ENCODE peak calls at places on chromosome 5, in nine cellular contexts. W is AG04450; S is CD8-positive, alpha-beta T cell; U is fibroblast of pulmonary artery; M is psoas muscle; J is neural progenitor cell; Z is WERI-Rb-1; Y is HCT116; V is lung. L is an unnamed sample.

GRCh38 chr5:9431496-9432258 is 114.2 kb downstream of the SEMA5A start:
- DNase-seq in W (no peak), S (no peak), U (peak), M (no peak), J (peak), Z (no peak), Y (no peak), V (no peak), L (no peak)

GRCh38 chr5:74257645-74258328 is 382.7 kb downstream of the ENC1 start:
- DNase-seq in W (no peak), S (no peak), U (peak), M (peak), J (no peak), Z (no peak), Y (no peak), V (peak), L (no peak)

GRCh38 chr5:142053434-142054253 is 40.8 kb upstream of the GNPDA1 start:
- DNase-seq in W (no peak), S (no peak), U (peak), M (no peak), J (no peak), Z (no peak), Y (peak), V (peak), L (no peak)

GRCh38 chr5:118700510-118700909 is 287.8 kb downstream of the DTWD2 start:
- DNase-seq in W (no peak), S (no peak), U (no peak), M (no peak), J (no peak), Z (no peak), Y (no peak), V (no peak), L (no peak)

GRCh38 chr5:151592855-151593408 is 1.8 kb upstream of the FAT2 start:
- DNase-seq in W (no peak), S (no peak), U (no peak), M (no peak), J (no peak), Z (no peak), Y (no peak), V (no peak), L (no peak)

GRCh38 chr5:145943674-145944121 is 7.3 kb downstream of the SH3RF2 start:
- DNase-seq in W (no peak), S (no peak), U (peak), M (no peak), J (no peak), Z (no peak), Y (peak), V (peak), L (no peak)

GRCh38 chr5:95261369-95262175 is 23.3 kb downstream of the MCTP1 start:
- DNase-seq in W (no peak), S (no peak), U (peak), M (no peak), J (no peak), Z (peak), Y (no peak), V (no peak), L (no peak)

GRCh38 chr5:78274540-78275197 is 19.8 kb downstream of the AP3B1 start:
- DNase-seq in W (no peak), S (no peak), U (no peak), M (no peak), J (no peak), Z (no peak), Y (no peak), V (no peak), L (no peak)

GRCh38 chr5:68289576-68289975 is 74.0 kb downstream of the PIK3R1 start:
- DNase-seq in W (no peak), S (no peak), U (no peak), M (no peak), J (no peak), Z (no peak), Y (no peak), V (no peak), L (no peak)

GRCh38 chr5:88551724-88552345 is 283.2 kb upstream of the TMEM161B start:
- DNase-seq in W (no peak), S (no peak), U (no peak), M (no peak), J (peak), Z (no peak), Y (no peak), V (no peak), L (no peak)

GRCh38 chr5:142385194-142385593 is 60.4 kb upstream of the SPRY4 start:
- DNase-seq in W (peak), S (no peak), U (peak), M (no peak), J (no peak), Z (no peak), Y (no peak), V (no peak), L (no peak)

GRCh38 chr5:135048286-135048685 is 14.3 kb upstream of the PITX1 start:
- DNase-seq in W (no peak), S (no peak), U (no peak), M (no peak), J (peak), Z (no peak), Y (no peak), V (no peak), L (no peak)

GRCh38 chr5:51902512-51902911 is 519.3 kb downstream of the ISL1 start:
- DNase-seq in W (no peak), S (no peak), U (no peak), M (no peak), J (no peak), Z (no peak), Y (no peak), V (no peak), L (no peak)

GRCh38 chr5:55294935-55295334 is 12.6 kb downstream of the DHX29 start:
- DNase-seq in W (no peak), S (no peak), U (no peak), M (no peak), J (no peak), Z (no peak), Y (no peak), V (no peak), L (no peak)

GRCh38 chr5:114411380-114411931 is 49.6 kb downstream of the KCNN2 start:
- DNase-seq in W (no peak), S (no peak), U (no peak), M (no peak), J (no peak), Z (no peak), Y (no peak), V (no peak), L (no peak)

GRCh38 chr5:94745786-94746730 is 127.6 kb downstream of the SLF1 start:
- DNase-seq in W (no peak), S (no peak), U (peak), M (no peak), J (no peak), Z (no peak), Y (no peak), V (no peak), L (peak)

GRCh38 chr5:167261309-167262100 is 1029.9 kb upstream of the WWC1 start:
- DNase-seq in W (no peak), S (no peak), U (peak), M (no peak), J (peak), Z (peak), Y (no peak), V (no peak), L (no peak)

GRCh38 chr5:159469496-159470370 is 139.4 kb upstream of the IL12B start:
- DNase-seq in W (no peak), S (no peak), U (no peak), M (no peak), J (peak), Z (peak), Y (no peak), V (no peak), L (no peak)

GRCh38 chr5:9401786-9402472 is 143.9 kb downstream of the SEMA5A start:
- DNase-seq in W (no peak), S (no peak), U (peak), M (no peak), J (no peak), Z (no peak), Y (no peak), V (no peak), L (no peak)

GRCh38 chr5:45521067-45521466 is 175.1 kb downstream of the HCN1 start:
- DNase-seq in W (no peak), S (no peak), U (peak), M (no peak), J (peak), Z (peak), Y (peak), V (no peak), L (no peak)

GRCh38 chr5:157388148-157388547 is 71.9 kb upstream of the NIPAL4 start:
- DNase-seq in W (no peak), S (no peak), U (no peak), M (no peak), J (no peak), Z (no peak), Y (no peak), V (no peak), L (no peak)

GRCh38 chr5:128905225-128906110 is 59.8 kb upstream of the SLC27A6 start:
- DNase-seq in W (peak), S (peak), U (peak), M (no peak), J (peak), Z (peak), Y (peak), V (no peak), L (peak)

GRCh38 chr5:35332551-35332950 is 102.3 kb upstream of the PRLR start:
- DNase-seq in W (no peak), S (no peak), U (no peak), M (no peak), J (no peak), Z (no peak), Y (no peak), V (no peak), L (no peak)

GRCh38 chr5:10635257-10635860 is 71.5 kb downstream of the ANKRD33B start:
- DNase-seq in W (no peak), S (peak), U (peak), M (no peak), J (no peak), Z (no peak), Y (peak), V (no peak), L (no peak)

GRCh38 chr5:74161171-74161570 is 479.4 kb downstream of the ENC1 start:
- DNase-seq in W (no peak), S (no peak), U (no peak), M (no peak), J (no peak), Z (no peak), Y (no peak), V (no peak), L (no peak)

GRCh38 chr5:138033916-138034315 is 1.0 kb upstream of the FAM13B start:
- DNase-seq in W (no peak), S (no peak), U (peak), M (no peak), J (no peak), Z (no peak), Y (no peak), V (no peak), L (no peak)

GRCh38 chr5:67315082-67315801 is 118.6 kb upstream of the CD180 start:
- DNase-seq in W (no peak), S (no peak), U (peak), M (no peak), J (peak), Z (no peak), Y (no peak), V (no peak), L (peak)

GRCh38 chr5:67306997-67307580 is 110.5 kb upstream of the CD180 start:
- DNase-seq in W (no peak), S (no peak), U (no peak), M (no peak), J (peak), Z (no peak), Y (no peak), V (no peak), L (no peak)

GRCh38 chr5:170747357-170747756 is 36.2 kb upstream of the GABRP start:
- DNase-seq in W (no peak), S (no peak), U (no peak), M (no peak), J (no peak), Z (no peak), Y (no peak), V (no peak), L (no peak)

GRCh38 chr5:10555134-10555733 is 8.6 kb upstream of the ANKRD33B start:
- DNase-seq in W (peak), S (no peak), U (peak), M (no peak), J (no peak), Z (no peak), Y (no peak), V (no peak), L (no peak)

GRCh38 chr5:3004361-3005080 is 253.0 kb upstream of the IRX2 start:
- DNase-seq in W (no peak), S (no peak), U (no peak), M (no peak), J (no peak), Z (no peak), Y (no peak), V (no peak), L (no peak)

GRCh38 chr5:130386155-130386554 is 481.9 kb downstream of the CHSY3 start:
- DNase-seq in W (no peak), S (no peak), U (peak), M (no peak), J (no peak), Z (no peak), Y (no peak), V (no peak), L (no peak)

GRCh38 chr5:61333351-61334223 is 1.5 kb downstream of the ZSWIM6 start:
- DNase-seq in W (no peak), S (peak), U (peak), M (peak), J (peak), Z (no peak), Y (no peak), V (peak), L (no peak)

GRCh38 chr5:90645024-90645610 is 86.5 kb downstream of the ADGRV1 start:
- DNase-seq in W (no peak), S (no peak), U (no peak), M (no peak), J (no peak), Z (no peak), Y (peak), V (no peak), L (no peak)

GRCh38 chr5:128536229-128536860 is 1.7 kb downstream of the FBN2 start:
- DNase-seq in W (no peak), S (no peak), U (peak), M (no peak), J (peak), Z (no peak), Y (no peak), V (no peak), L (no peak)

GRCh38 chr5:10622810-10623209 is 58.9 kb downstream of the ANKRD33B start:
- DNase-seq in W (no peak), S (no peak), U (no peak), M (no peak), J (no peak), Z (no peak), Y (no peak), V (no peak), L (no peak)

GRCh38 chr5:102798103-102798502 is 43.0 kb downstream of the PAM start:
- DNase-seq in W (no peak), S (no peak), U (no peak), M (no peak), J (no peak), Z (no peak), Y (no peak), V (no peak), L (no peak)

GRCh38 chr5:102795546-102795945 is 40.4 kb downstream of the PAM start:
- DNase-seq in W (no peak), S (no peak), U (no peak), M (no peak), J (no peak), Z (no peak), Y (no peak), V (no peak), L (no peak)

GRCh38 chr5:102797485-102797884 is 42.4 kb downstream of the PAM start:
- DNase-seq in W (no peak), S (no peak), U (no peak), M (no peak), J (no peak), Z (no peak), Y (no peak), V (no peak), L (no peak)

GRCh38 chr5:102796014-102796413 is 40.9 kb downstream of the PAM start:
- DNase-seq in W (no peak), S (no peak), U (no peak), M (no peak), J (no peak), Z (no peak), Y (no peak), V (no peak), L (no peak)

GRCh38 chr5:102796481-102796880 is 41.4 kb downstream of the PAM start:
- DNase-seq in W (no peak), S (no peak), U (no peak), M (no peak), J (no peak), Z (no peak), Y (no peak), V (no peak), L (no peak)
- H3K4me3 ChIP-seq in W (no peak), S (no peak), U (no peak), M (peak), J (no peak), Z (no peak), Y (no peak), V (no peak), L (no peak)

GRCh38 chr5:172008689-172009141 is 2.3 kb upstream of the FBXW11 start:
- DNase-seq in W (no peak), S (no peak), U (peak), M (no peak), J (peak), Z (no peak), Y (no peak), V (no peak), L (no peak)
- H3K4me3 ChIP-seq in W (no peak), S (no peak), U (peak), M (no peak), J (no peak), Z (no peak), Y (no peak), V (no peak), L (no peak)

DNA sequence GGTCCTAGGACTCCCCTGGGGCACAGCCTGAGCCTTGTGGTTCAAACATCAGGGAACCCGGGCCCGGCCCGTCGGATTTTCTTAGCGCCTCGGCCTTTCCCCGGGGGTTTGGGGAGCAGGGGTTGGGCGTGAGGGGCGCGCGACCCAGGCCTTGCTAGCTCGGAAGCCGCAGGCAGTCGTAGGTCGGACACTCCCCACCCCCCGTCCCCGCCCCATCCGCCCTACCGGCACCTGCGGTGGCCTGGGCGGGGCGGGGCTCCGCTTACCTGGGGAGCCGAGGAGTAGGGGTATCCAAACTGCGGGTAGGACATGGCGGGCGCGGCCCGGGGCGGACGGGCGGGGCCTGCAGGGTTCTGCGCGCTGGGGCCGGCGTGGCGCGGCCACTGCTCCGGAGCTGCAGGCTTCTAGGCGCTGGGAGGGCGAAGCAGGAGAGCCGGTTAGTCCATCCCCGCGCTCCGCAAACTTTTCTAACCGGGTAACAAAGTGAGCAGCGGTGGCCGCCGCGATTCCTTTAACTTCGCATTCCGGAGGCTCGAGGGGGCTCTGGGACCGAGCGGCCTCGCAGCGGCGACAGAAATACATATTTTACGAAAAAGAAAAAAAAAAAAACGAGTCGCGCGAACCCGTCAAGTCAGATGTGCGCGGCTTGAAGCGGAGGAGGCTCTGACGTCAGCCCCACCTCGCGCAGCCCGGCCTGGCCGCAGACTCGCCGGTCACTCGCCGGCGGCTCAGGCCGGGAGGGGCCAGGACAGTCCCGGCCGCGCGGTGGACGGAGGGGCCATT is at the start of gene IRX4:
- DNase-seq in W (no peak), S (no peak), U (peak), M (no peak), J (peak), Z (no peak), Y (peak), V (no peak), L (no peak)
- H3K4me3 ChIP-seq in W (no peak), S (no peak), U (no peak), M (peak), J (peak), Z (peak), Y (peak), V (no peak), L (no peak)

GRCh38 chr5:139079969-139080368 is 118.2 kb downstream of the SIL1 start:
- DNase-seq in W (no peak), S (no peak), U (no peak), M (no peak), J (no peak), Z (no peak), Y (no peak), V (no peak), L (no peak)

GRCh38 chr5:139075066-139076050 is 122.8 kb downstream of the SIL1 start:
- DNase-seq in W (no peak), S (no peak), U (peak), M (no peak), J (no peak), Z (no peak), Y (no peak), V (no peak), L (no peak)

GRCh38 chr5:139078345-139078744 is 119.8 kb downstream of the SIL1 start:
- DNase-seq in W (no peak), S (no peak), U (no peak), M (no peak), J (no peak), Z (no peak), Y (no peak), V (no peak), L (no peak)

GRCh38 chr5:139077899-139078298 is 120.3 kb downstream of the SIL1 start:
- DNase-seq in W (no peak), S (no peak), U (no peak), M (no peak), J (no peak), Z (no peak), Y (no peak), V (no peak), L (no peak)

DNA sequence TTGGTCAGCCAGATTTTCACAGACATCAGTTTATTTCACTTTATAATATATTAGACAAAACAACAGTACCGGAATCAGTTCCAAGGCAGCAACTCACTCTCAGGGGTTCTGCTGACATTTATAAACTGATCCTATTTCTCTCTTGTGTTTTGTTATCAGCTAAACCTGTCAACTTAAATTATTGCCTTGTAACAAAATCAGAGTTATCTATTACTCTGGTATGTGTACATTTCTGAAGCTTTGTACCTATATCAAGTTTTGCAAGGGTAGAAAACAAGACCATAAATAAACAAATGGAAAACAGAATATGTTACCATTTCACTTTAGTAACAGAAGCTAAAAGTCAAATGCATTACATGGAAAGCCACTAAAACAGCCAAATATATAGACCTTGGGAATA is 122.1 kb downstream of the SIL1 start:
- DNase-seq in W (no peak), S (no peak), U (no peak), M (no peak), J (no peak), Z (no peak), Y (no peak), V (no peak), L (no peak)
- H3K4me3 ChIP-seq in W (no peak), S (no peak), U (no peak), M (no peak), J (no peak), Z (no peak), Y (no peak), V (no peak), L (no peak)

GRCh38 chr5:150143725-150144058 is 12.0 kb downstream of the PDGFRB start:
- DNase-seq in W (no peak), S (no peak), U (no peak), M (no peak), J (no peak), Z (no peak), Y (no peak), V (no peak), L (no peak)
- H3K4me3 ChIP-seq in W (peak), S (no peak), U (peak), M (peak), J (no peak), Z (no peak), Y (no peak), V (no peak), L (no peak)

L was measured in epithelial cell of proximal tubule.